ENCODE peak calls at places on chromosomes 12 and 14, in eight cellular contexts. Q, L, A, Z, G, X, P and D are unnamed samples.

GRCh38 chr12:124927325-124928094 is 13.1 kb upstream of the UBC start:
- DNase-seq in P (peak), X (peak), Q (peak), L (no peak), G (peak), Z (peak), A (no peak), D (peak)

GRCh38 chr12:124490584-124491305 is 76.7 kb downstream of the NCOR2 start:
- DNase-seq in Q (no peak), X (peak), G (no peak), L (no peak), A (no peak), P (no peak), Z (no peak), D (no peak)

GRCh38 chr12:119229205-119229604 is 50.5 kb downstream of the HSPB8 start:
- DNase-seq in X (no peak), Q (no peak), L (no peak), A (no peak), Z (no peak), G (no peak), P (no peak), D (no peak)

GRCh38 chr12:131831021-131831571 is 2.9 kb downstream of the MMP17 start:
- DNase-seq in L (no peak), P (no peak), X (no peak), Q (peak), G (no peak), A (no peak), Z (peak), D (no peak)

GRCh38 chr14:61226015-61226654 is 55.0 kb downstream of the TMEM30B start:
- DNase-seq in Q (no peak), X (no peak), Z (no peak), G (no peak), A (no peak), P (no peak), L (no peak), D (no peak)

GRCh38 chr12:89421093-89421835 is 69.0 kb upstream of the DUSP6 start:
- DNase-seq in L (no peak), P (no peak), G (no peak), X (no peak), A (no peak), Z (no peak), Q (no peak), D (no peak)

GRCh38 chr12:107079172-107080011 is 14.0 kb downstream of the CRY1 start:
- DNase-seq in Z (peak), Q (no peak), L (no peak), A (no peak), X (no peak), P (peak), G (no peak), D (no peak)

GRCh38 chr14:65243766-65244442 is 141.6 kb upstream of the MAX start:
- DNase-seq in G (no peak), P (no peak), Q (no peak), X (peak), A (no peak), L (no peak), Z (peak), D (no peak)

GRCh38 chr12:109654357-109654756 is 59.3 kb upstream of the FAM222A start:
- DNase-seq in P (no peak), X (no peak), G (no peak), Z (no peak), A (no peak), L (no peak), Q (no peak), D (no peak)

GRCh38 chr14:61343991-61344405 is 22.6 kb downstream of the PRKCH start:
- DNase-seq in L (no peak), P (no peak), G (no peak), Q (no peak), Z (peak), A (no peak), X (no peak), D (no peak)

GRCh38 chr14:96268426-96269358 is 12.7 kb downstream of the BDKRB1 start:
- DNase-seq in Q (no peak), X (peak), G (no peak), A (peak), Z (no peak), P (peak), L (no peak), D (no peak)

GRCh38 chr14:60724080-60724618 is at the start of gene SIX4:
- DNase-seq in A (no peak), X (peak), P (peak), L (no peak), Z (peak), Q (peak), G (no peak), D (peak)

GRCh38 chr14:71852201-71852600 is 80.0 kb upstream of the RGS6 start:
- DNase-seq in Z (no peak), X (no peak), L (no peak), G (no peak), A (no peak), P (no peak), Q (no peak), D (no peak)

GRCh38 chr12:96155781-96156180 is 38.4 kb upstream of the ELK3 start:
- DNase-seq in A (no peak), X (no peak), Z (no peak), G (no peak), L (no peak), Q (no peak), P (no peak), D (no peak)

GRCh38 chr14:40218282-40218941 is 786.2 kb upstream of the FBXO33 start:
- DNase-seq in L (no peak), G (no peak), P (no peak), X (no peak), Q (no peak), Z (no peak), A (no peak), D (no peak)

GRCh38 chr14:101082436-101083384 is 179.2 kb upstream of the RTL1 start:
- DNase-seq in X (no peak), A (no peak), G (no peak), L (no peak), P (no peak), Q (no peak), Z (no peak), D (no peak)

GRCh38 chr14:65164068-65164824 is 61.9 kb upstream of the MAX start:
- DNase-seq in G (peak), X (peak), L (no peak), P (peak), Q (no peak), Z (peak), A (no peak), D (no peak)

GRCh38 chr12:50207424-50207823 is 40.3 kb upstream of the CERS5 start:
- DNase-seq in A (no peak), L (no peak), P (no peak), Q (no peak), G (no peak), Z (no peak), X (no peak), D (no peak)